ENCODE peak calls at places on chromosomes 7 and 10, in seven cellular contexts. K is A549, W is osteocyte, Z is body of pancreas, R is thoracic aorta, F is cardiac muscle cell, U is bronchial epithelial cell. Y is an unnamed sample.

GRCh38 chr10:124996854-124997215 is 54.9 kb downstream of the ZRANB1 start:
- DNase-seq in F (no peak), W (peak; percentile 68), Z (no peak), R (no peak), U (no peak), K (no peak), Y (no peak)

GRCh38 chr10:100553929-100554328 is 18.2 kb downstream of the HIF1AN start:
- DNase-seq in R (no peak), Z (no peak), F (no peak), W (no peak), U (no peak), K (no peak), Y (no peak)

GRCh38 chr10:132040046-132040445 is 25.7 kb upstream of the JAKMIP3 start:
- DNase-seq in R (no peak), W (no peak), U (no peak), F (no peak), Z (no peak), K (no peak), Y (no peak)

GRCh38 chr7:71682181-71682580 is 550.2 kb downstream of the GALNT17 start:
- DNase-seq in R (no peak), K (no peak), F (no peak), U (no peak), Z (no peak), W (no peak), Y (no peak)

GRCh38 chr10:113111900-113112853 is 162.1 kb downstream of the TCF7L2 start:
- DNase-seq in Z (peak; percentile 79), K (no peak), U (peak; percentile 81), W (no peak), F (peak; percentile 81), R (peak; percentile 34), Y (no peak)

GRCh38 chr10:98467506-98468318 is 21.0 kb upstream of the HPS1 start:
- DNase-seq in F (peak; percentile 91), Z (peak; percentile 88), W (no peak), U (peak; percentile 73), R (no peak), K (peak; percentile 90), Y (peak; percentile 67)

GRCh38 chr7:135236727-135237126 is 3.1 kb downstream of the STRA8 start:
- DNase-seq in U (no peak), W (no peak), F (no peak), K (no peak), Z (no peak), R (no peak), Y (no peak)

GRCh38 chr10:89302628-89303027 is 782 bp downstream of the IFIT2 start:
- DNase-seq in F (no peak), U (peak; percentile 51), R (no peak), K (no peak), W (no peak), Z (no peak), Y (peak; percentile 17)

GRCh38 chr7:66239467-66239856 is 34.3 kb downstream of the TPST1 start:
- DNase-seq in W (no peak), Z (no peak), R (no peak), K (no peak), F (no peak), U (no peak), Y (no peak)

GRCh38 chr7:112579388-112579787 is 98.6 kb downstream of the LSMEM1 start:
- DNase-seq in R (no peak), F (no peak), W (no peak), K (no peak), U (no peak), Z (no peak), Y (no peak)

GRCh38 chr7:1537631-1538412 is 7.3 kb downstream of the MAFK start:
- DNase-seq in F (peak; percentile 99), R (peak; percentile 93), K (peak; percentile 86), U (peak; percentile 61), Z (peak; percentile 94), W (peak; percentile 97), Y (peak; percentile 100)

DNA sequence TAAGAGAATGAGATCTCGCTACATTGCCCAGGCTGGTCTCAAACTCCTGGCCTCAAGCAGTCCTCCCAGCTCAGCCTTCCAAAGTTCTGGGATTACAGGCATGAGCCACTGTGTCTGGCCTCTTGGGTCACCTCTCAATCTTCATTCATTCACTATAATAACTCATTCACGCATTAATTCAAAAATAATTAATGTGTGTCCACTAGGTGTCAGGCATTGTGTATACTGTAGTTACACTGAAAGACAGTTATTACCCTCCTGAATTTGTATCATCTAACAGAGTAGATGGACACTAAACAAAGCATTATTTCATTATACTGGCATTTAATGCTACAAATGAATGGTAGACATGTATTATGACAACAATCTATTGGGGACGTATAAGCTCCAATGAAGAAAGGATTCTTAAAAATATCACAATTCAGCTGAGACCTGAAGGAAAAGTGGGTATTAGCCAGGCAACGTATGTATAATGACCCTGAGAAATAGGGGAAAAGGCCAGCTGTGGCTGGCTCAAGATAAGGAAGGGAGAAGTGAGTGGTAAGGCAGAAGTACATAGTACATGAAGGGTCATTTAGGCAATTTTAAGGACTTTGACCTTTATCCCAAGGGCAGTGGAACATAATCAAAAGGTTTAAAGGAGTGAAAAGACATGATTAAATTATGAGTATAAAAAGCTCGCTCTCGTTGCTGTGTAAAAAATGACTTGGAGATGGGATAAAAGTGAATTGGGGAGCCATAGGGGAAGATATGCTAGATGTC is 150.7 kb downstream of the BTAF1 start:
- DNase-seq in Z (no peak), W (no peak), F (peak; percentile 25), R (no peak), K (peak; percentile 13), U (peak; percentile 34), Y (no peak)
- TF ChIP-seq CTCF in Z (peak; percentile 28), W (peak; percentile 32), F (peak; percentile 27), R (peak; percentile 10), K (peak; percentile 26), U (no peak), Y (no peak)

GRCh38 chr10:43667317-43667731 is 18.6 kb upstream of the ZNF32 start:
- DNase-seq in F (peak; percentile 68), U (no peak), R (no peak), K (peak; percentile 55), W (peak; percentile 84), Z (no peak), Y (no peak)
- TF ChIP-seq CTCF in F (peak; percentile 65), U (peak; percentile 31), R (peak; percentile 44), K (peak; percentile 16), W (no peak), Z (peak; percentile 28), Y (no peak)

GRCh38 chr10:102918817-102919236 is 733 bp downstream of the CNNM2 start:
- DNase-seq in W (no peak), U (no peak), F (no peak), R (no peak), K (peak; percentile 33), Z (peak; percentile 9), Y (peak; percentile 4)
- TF ChIP-seq CTCF in W (no peak), U (no peak), F (no peak), R (no peak), K (no peak), Z (no peak), Y (no peak)

GRCh38 chr7:12890586-12890985 is 203.2 kb downstream of the ARL4A start:
- DNase-seq in W (no peak), K (no peak), Z (no peak), R (no peak), U (no peak), F (no peak), Y (no peak)
- TF ChIP-seq CTCF in W (no peak), K (no peak), Z (no peak), R (no peak), U (no peak), F (no peak), Y (no peak)

DNA sequence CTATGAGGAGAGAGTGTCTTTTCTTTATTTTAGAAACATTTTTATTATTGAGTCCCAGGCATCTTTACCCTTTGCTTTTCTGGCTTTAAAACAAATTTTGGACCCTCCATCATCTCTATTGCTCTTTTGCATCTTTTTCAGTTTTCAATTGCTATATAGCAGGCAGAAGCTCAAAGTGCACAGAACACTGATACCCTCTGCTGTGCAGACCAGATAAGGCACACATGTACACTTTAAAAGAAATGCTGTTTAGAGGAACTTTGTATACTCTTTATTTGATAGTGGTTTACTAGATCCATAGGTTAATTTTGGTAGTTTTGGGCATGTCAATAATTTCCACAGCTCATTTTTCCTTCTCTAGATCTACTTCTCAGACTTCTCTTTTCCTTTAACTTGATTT is 324.2 kb downstream of the SH2D4B start:
- DNase-seq in F (no peak), U (no peak), R (no peak), Z (no peak), W (no peak), K (no peak), Y (no peak)
- TF ChIP-seq CTCF in F (no peak), U (no peak), R (no peak), Z (no peak), W (no peak), K (no peak), Y (no peak)

DNA sequence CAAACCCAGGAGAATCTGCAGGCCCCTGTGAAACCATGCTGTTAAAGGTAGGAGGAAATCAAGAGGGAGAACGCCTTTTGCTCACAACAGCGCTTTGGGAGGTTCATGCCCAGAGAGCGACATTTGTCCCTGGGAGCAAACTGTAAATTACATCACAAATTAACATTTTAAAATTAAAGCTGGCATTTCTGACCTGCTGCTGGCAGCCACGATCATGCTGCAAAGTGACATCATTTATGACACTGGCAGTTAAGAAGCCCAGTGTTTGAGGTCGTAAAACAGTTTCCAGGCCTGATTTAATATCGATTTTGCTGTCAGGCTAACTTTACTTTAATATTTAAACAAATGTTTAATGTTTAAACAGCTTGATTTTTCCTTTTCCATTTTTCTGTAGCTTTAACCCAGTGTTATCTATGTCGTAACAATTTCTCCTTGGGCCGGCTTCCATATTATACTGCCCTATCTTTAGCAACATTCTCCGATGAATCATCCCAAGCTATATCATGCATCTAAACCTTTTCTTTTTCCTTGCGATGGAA is 86.5 kb upstream of the NPVF start:
- DNase-seq in K (no peak), U (peak; percentile 8), W (no peak), F (peak; percentile 77), Z (peak; percentile 73), R (no peak), Y (peak; percentile 30)
- TF ChIP-seq CTCF in K (no peak), U (no peak), W (no peak), F (no peak), Z (no peak), R (no peak), Y (no peak)

DNA sequence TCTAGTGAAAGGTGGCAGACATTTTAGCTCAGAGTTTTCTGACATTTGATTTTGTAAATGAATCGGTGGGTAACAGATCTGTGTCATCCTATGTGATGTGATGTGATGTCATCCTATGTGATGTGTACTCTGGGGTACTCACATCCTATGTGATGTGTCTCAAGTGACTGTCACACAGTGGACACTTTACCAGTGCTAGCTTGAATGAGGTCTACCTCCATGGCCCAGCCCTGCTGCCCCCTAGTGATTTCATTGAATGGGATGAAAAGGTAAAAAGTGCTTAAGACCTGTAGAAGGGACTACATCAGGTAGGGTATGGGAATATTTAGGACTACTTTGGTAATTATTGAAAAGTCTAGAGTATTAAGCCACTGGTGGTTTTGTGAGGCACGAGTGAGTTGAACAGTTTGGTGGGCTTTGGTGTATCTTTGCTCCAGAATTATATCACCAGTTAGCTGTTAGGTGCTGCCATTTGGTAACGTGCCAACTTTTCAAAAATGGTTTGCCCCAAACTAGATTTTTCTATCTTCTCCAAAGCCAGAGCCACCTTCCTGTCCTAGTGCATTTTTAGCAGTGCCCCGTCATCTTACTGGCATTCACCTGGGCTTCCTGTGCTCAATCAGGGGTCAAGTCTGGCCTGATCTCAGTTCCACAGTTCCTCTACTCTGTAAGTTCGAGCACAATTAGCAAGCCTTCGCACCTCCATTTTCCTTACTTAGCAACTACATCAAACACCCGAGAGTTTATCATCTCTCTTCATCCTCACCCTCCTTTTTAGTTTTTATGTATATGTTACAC is 9.7 kb downstream of the EIF4H start:
- DNase-seq in W (no peak), U (no peak), F (no peak), Z (no peak), K (peak; percentile 41), R (no peak), Y (peak; percentile 43)
- TF ChIP-seq CTCF in W (peak; percentile 34), U (peak; percentile 35), F (peak; percentile 35), Z (peak; percentile 23), K (peak; percentile 52), R (no peak), Y (no peak)